ENCODE peak calls at places on chromosomes 1 and 21, in seven cellular contexts. One of them, this sample, is unnamed.

GRCh38 chr1:243917863-243918565 is 68.0 kb upstream of the AKT3 start:
- DNase-seq in neural crest cell: no peak
- DNase-seq in dermis microvascular lymphatic vessel endothelial cell: no peak
- DNase-seq in stimulated activated CD4-positive, alpha-beta T cell treated with anti-CD3 and anti-CD28 coated beads, Interleukin-1b, Interleukin-23, amount 100 ng/mL, for 4 hours: no peak
- DNase-seq in T-helper 2 cell: peak
- DNase-seq in stromal cell of bone marrow: no peak
- DNase-seq in bronchial epithelial cell: peak
- DNase-seq in this sample: no peak

GRCh38 chr1:23449918-23450317 is 25.4 kb upstream of the TCEA3 start:
- DNase-seq in neural crest cell: no peak
- DNase-seq in dermis microvascular lymphatic vessel endothelial cell: no peak
- DNase-seq in stimulated activated CD4-positive, alpha-beta T cell treated with anti-CD3 and anti-CD28 coated beads, Interleukin-1b, Interleukin-23, amount 100 ng/mL, for 4 hours: no peak
- DNase-seq in T-helper 2 cell: no peak
- DNase-seq in stromal cell of bone marrow: no peak
- DNase-seq in bronchial epithelial cell: no peak
- DNase-seq in this sample: no peak

GRCh38 chr1:152645146-152645545 is 18.0 kb upstream of the LCE2D start:
- DNase-seq in neural crest cell: no peak
- DNase-seq in dermis microvascular lymphatic vessel endothelial cell: no peak
- DNase-seq in stimulated activated CD4-positive, alpha-beta T cell treated with anti-CD3 and anti-CD28 coated beads, Interleukin-1b, Interleukin-23, amount 100 ng/mL, for 4 hours: no peak
- DNase-seq in T-helper 2 cell: no peak
- DNase-seq in stromal cell of bone marrow: no peak
- DNase-seq in bronchial epithelial cell: no peak
- DNase-seq in this sample: no peak

GRCh38 chr21:19684328-19684727 is 1280.7 kb upstream of the TMPRSS15 start:
- DNase-seq in neural crest cell: no peak
- DNase-seq in dermis microvascular lymphatic vessel endothelial cell: no peak
- DNase-seq in stimulated activated CD4-positive, alpha-beta T cell treated with anti-CD3 and anti-CD28 coated beads, Interleukin-1b, Interleukin-23, amount 100 ng/mL, for 4 hours: no peak
- DNase-seq in T-helper 2 cell: no peak
- DNase-seq in stromal cell of bone marrow: no peak
- DNase-seq in bronchial epithelial cell: no peak
- DNase-seq in this sample: no peak

GRCh38 chr1:200257235-200257634 is 152.6 kb downstream of the ZNF281 start:
- DNase-seq in neural crest cell: no peak
- DNase-seq in dermis microvascular lymphatic vessel endothelial cell: no peak
- DNase-seq in stimulated activated CD4-positive, alpha-beta T cell treated with anti-CD3 and anti-CD28 coated beads, Interleukin-1b, Interleukin-23, amount 100 ng/mL, for 4 hours: no peak
- DNase-seq in T-helper 2 cell: no peak
- DNase-seq in stromal cell of bone marrow: no peak
- DNase-seq in bronchial epithelial cell: no peak
- DNase-seq in this sample: no peak

GRCh38 chr1:50942334-50942733 is 17.7 kb downstream of the FAF1 start:
- DNase-seq in neural crest cell: no peak
- DNase-seq in dermis microvascular lymphatic vessel endothelial cell: no peak
- DNase-seq in stimulated activated CD4-positive, alpha-beta T cell treated with anti-CD3 and anti-CD28 coated beads, Interleukin-1b, Interleukin-23, amount 100 ng/mL, for 4 hours: no peak
- DNase-seq in T-helper 2 cell: no peak
- DNase-seq in stromal cell of bone marrow: no peak
- DNase-seq in bronchial epithelial cell: no peak
- DNase-seq in this sample: no peak

GRCh38 chr1:48735753-48736152 is 40.9 kb downstream of the BEND5 start:
- DNase-seq in neural crest cell: no peak
- DNase-seq in dermis microvascular lymphatic vessel endothelial cell: no peak
- DNase-seq in stimulated activated CD4-positive, alpha-beta T cell treated with anti-CD3 and anti-CD28 coated beads, Interleukin-1b, Interleukin-23, amount 100 ng/mL, for 4 hours: no peak
- DNase-seq in T-helper 2 cell: no peak
- DNase-seq in stromal cell of bone marrow: no peak
- DNase-seq in bronchial epithelial cell: no peak
- DNase-seq in this sample: no peak

GRCh38 chr1:153805929-153806750 is 30.9 kb downstream of the SLC27A3 start:
- DNase-seq in neural crest cell: no peak
- DNase-seq in dermis microvascular lymphatic vessel endothelial cell: no peak
- DNase-seq in stimulated activated CD4-positive, alpha-beta T cell treated with anti-CD3 and anti-CD28 coated beads, Interleukin-1b, Interleukin-23, amount 100 ng/mL, for 4 hours: no peak
- DNase-seq in T-helper 2 cell: no peak
- DNase-seq in stromal cell of bone marrow: no peak
- DNase-seq in bronchial epithelial cell: no peak
- DNase-seq in this sample: no peak

GRCh38 chr1:109050228-109050995 is 8.5 kb upstream of the WDR47 start:
- DNase-seq in neural crest cell: no peak
- DNase-seq in dermis microvascular lymphatic vessel endothelial cell: no peak
- DNase-seq in stimulated activated CD4-positive, alpha-beta T cell treated with anti-CD3 and anti-CD28 coated beads, Interleukin-1b, Interleukin-23, amount 100 ng/mL, for 4 hours: no peak
- DNase-seq in T-helper 2 cell: no peak
- DNase-seq in stromal cell of bone marrow: no peak
- DNase-seq in bronchial epithelial cell: peak
- DNase-seq in this sample: no peak

GRCh38 chr1:1199141-1199960 is 7.0 kb downstream of the TNFRSF18 start:
- DNase-seq in neural crest cell: no peak
- DNase-seq in dermis microvascular lymphatic vessel endothelial cell: no peak
- DNase-seq in stimulated activated CD4-positive, alpha-beta T cell treated with anti-CD3 and anti-CD28 coated beads, Interleukin-1b, Interleukin-23, amount 100 ng/mL, for 4 hours: no peak
- DNase-seq in T-helper 2 cell: no peak
- DNase-seq in stromal cell of bone marrow: no peak
- DNase-seq in bronchial epithelial cell: no peak
- DNase-seq in this sample: peak

GRCh38 chr1:241837413-241837812 is 10.6 kb upstream of the EXO1 start:
- DNase-seq in neural crest cell: no peak
- DNase-seq in dermis microvascular lymphatic vessel endothelial cell: no peak
- DNase-seq in stimulated activated CD4-positive, alpha-beta T cell treated with anti-CD3 and anti-CD28 coated beads, Interleukin-1b, Interleukin-23, amount 100 ng/mL, for 4 hours: no peak
- DNase-seq in T-helper 2 cell: no peak
- DNase-seq in stromal cell of bone marrow: no peak
- DNase-seq in bronchial epithelial cell: no peak
- DNase-seq in this sample: no peak

GRCh38 chr1:201938440-201939005 is 7.8 kb downstream of the LMOD1 start:
- DNase-seq in neural crest cell: no peak
- DNase-seq in dermis microvascular lymphatic vessel endothelial cell: no peak
- DNase-seq in stimulated activated CD4-positive, alpha-beta T cell treated with anti-CD3 and anti-CD28 coated beads, Interleukin-1b, Interleukin-23, amount 100 ng/mL, for 4 hours: no peak
- DNase-seq in T-helper 2 cell: no peak
- DNase-seq in stromal cell of bone marrow: no peak
- DNase-seq in bronchial epithelial cell: no peak
- DNase-seq in this sample: no peak

GRCh38 chr1:184905601-184906322 is 68.5 kb downstream of the NIBAN1 start:
- DNase-seq in neural crest cell: no peak
- DNase-seq in dermis microvascular lymphatic vessel endothelial cell: no peak
- DNase-seq in stimulated activated CD4-positive, alpha-beta T cell treated with anti-CD3 and anti-CD28 coated beads, Interleukin-1b, Interleukin-23, amount 100 ng/mL, for 4 hours: no peak
- DNase-seq in T-helper 2 cell: no peak
- DNase-seq in stromal cell of bone marrow: no peak
- DNase-seq in bronchial epithelial cell: peak
- DNase-seq in this sample: no peak

GRCh38 chr1:84089470-84090261 is 54.4 kb upstream of the PRKACB start:
- DNase-seq in neural crest cell: no peak
- DNase-seq in dermis microvascular lymphatic vessel endothelial cell: no peak
- DNase-seq in stimulated activated CD4-positive, alpha-beta T cell treated with anti-CD3 and anti-CD28 coated beads, Interleukin-1b, Interleukin-23, amount 100 ng/mL, for 4 hours: no peak
- DNase-seq in T-helper 2 cell: peak
- DNase-seq in stromal cell of bone marrow: no peak
- DNase-seq in bronchial epithelial cell: peak
- DNase-seq in this sample: no peak

GRCh38 chr1:237141471-237141870 is 99.5 kb downstream of the RYR2 start:
- DNase-seq in neural crest cell: no peak
- DNase-seq in dermis microvascular lymphatic vessel endothelial cell: no peak
- DNase-seq in stimulated activated CD4-positive, alpha-beta T cell treated with anti-CD3 and anti-CD28 coated beads, Interleukin-1b, Interleukin-23, amount 100 ng/mL, for 4 hours: no peak
- DNase-seq in T-helper 2 cell: no peak
- DNase-seq in stromal cell of bone marrow: no peak
- DNase-seq in bronchial epithelial cell: no peak
- DNase-seq in this sample: no peak

GRCh38 chr1:30744060-30744756 is 13.4 kb downstream of the LAPTM5 start:
- DNase-seq in neural crest cell: no peak
- DNase-seq in dermis microvascular lymphatic vessel endothelial cell: no peak
- DNase-seq in stimulated activated CD4-positive, alpha-beta T cell treated with anti-CD3 and anti-CD28 coated beads, Interleukin-1b, Interleukin-23, amount 100 ng/mL, for 4 hours: no peak
- DNase-seq in T-helper 2 cell: peak
- DNase-seq in stromal cell of bone marrow: no peak
- DNase-seq in bronchial epithelial cell: peak
- DNase-seq in this sample: no peak

GRCh38 chr1:100360790-100361232 is 8.5 kb downstream of the CDC14A start:
- DNase-seq in neural crest cell: no peak
- DNase-seq in dermis microvascular lymphatic vessel endothelial cell: no peak
- DNase-seq in stimulated activated CD4-positive, alpha-beta T cell treated with anti-CD3 and anti-CD28 coated beads, Interleukin-1b, Interleukin-23, amount 100 ng/mL, for 4 hours: no peak
- DNase-seq in T-helper 2 cell: no peak
- DNase-seq in stromal cell of bone marrow: no peak
- DNase-seq in bronchial epithelial cell: no peak
- DNase-seq in this sample: no peak

GRCh38 chr1:65528104-65528503 is 107.6 kb downstream of the LEPR start:
- DNase-seq in neural crest cell: no peak
- DNase-seq in dermis microvascular lymphatic vessel endothelial cell: no peak
- DNase-seq in stimulated activated CD4-positive, alpha-beta T cell treated with anti-CD3 and anti-CD28 coated beads, Interleukin-1b, Interleukin-23, amount 100 ng/mL, for 4 hours: no peak
- DNase-seq in T-helper 2 cell: no peak
- DNase-seq in stromal cell of bone marrow: no peak
- DNase-seq in bronchial epithelial cell: no peak
- DNase-seq in this sample: no peak

GRCh38 chr1:28296401-28297220 is 32.2 kb upstream of the MED18 start:
- DNase-seq in neural crest cell: peak
- DNase-seq in dermis microvascular lymphatic vessel endothelial cell: no peak
- DNase-seq in stimulated activated CD4-positive, alpha-beta T cell treated with anti-CD3 and anti-CD28 coated beads, Interleukin-1b, Interleukin-23, amount 100 ng/mL, for 4 hours: no peak
- DNase-seq in T-helper 2 cell: no peak
- DNase-seq in stromal cell of bone marrow: no peak
- DNase-seq in bronchial epithelial cell: peak
- DNase-seq in this sample: peak

GRCh38 chr1:76546354-76546933 is 320.8 kb upstream of the ST6GALNAC5 start:
- DNase-seq in neural crest cell: no peak
- DNase-seq in dermis microvascular lymphatic vessel endothelial cell: no peak
- DNase-seq in stimulated activated CD4-positive, alpha-beta T cell treated with anti-CD3 and anti-CD28 coated beads, Interleukin-1b, Interleukin-23, amount 100 ng/mL, for 4 hours: no peak
- DNase-seq in T-helper 2 cell: no peak
- DNase-seq in stromal cell of bone marrow: no peak
- DNase-seq in bronchial epithelial cell: no peak
- DNase-seq in this sample: no peak

GRCh38 chr1:81670286-81670685 is 130.4 kb upstream of the ADGRL2 start:
- DNase-seq in neural crest cell: no peak
- DNase-seq in dermis microvascular lymphatic vessel endothelial cell: no peak
- DNase-seq in stimulated activated CD4-positive, alpha-beta T cell treated with anti-CD3 and anti-CD28 coated beads, Interleukin-1b, Interleukin-23, amount 100 ng/mL, for 4 hours: no peak
- DNase-seq in T-helper 2 cell: no peak
- DNase-seq in stromal cell of bone marrow: peak
- DNase-seq in bronchial epithelial cell: peak
- DNase-seq in this sample: no peak

GRCh38 chr1:207619833-207620572 is 24.9 kb upstream of the CR1L start:
- DNase-seq in neural crest cell: no peak
- DNase-seq in dermis microvascular lymphatic vessel endothelial cell: peak
- DNase-seq in stimulated activated CD4-positive, alpha-beta T cell treated with anti-CD3 and anti-CD28 coated beads, Interleukin-1b, Interleukin-23, amount 100 ng/mL, for 4 hours: peak
- DNase-seq in T-helper 2 cell: peak
- DNase-seq in stromal cell of bone marrow: peak
- DNase-seq in bronchial epithelial cell: peak
- DNase-seq in this sample: peak

GRCh38 chr1:40404670-40405462 is 31.3 kb downstream of the SMAP2 start:
- DNase-seq in neural crest cell: no peak
- DNase-seq in dermis microvascular lymphatic vessel endothelial cell: peak
- DNase-seq in stimulated activated CD4-positive, alpha-beta T cell treated with anti-CD3 and anti-CD28 coated beads, Interleukin-1b, Interleukin-23, amount 100 ng/mL, for 4 hours: no peak
- DNase-seq in T-helper 2 cell: peak
- DNase-seq in stromal cell of bone marrow: peak
- DNase-seq in bronchial epithelial cell: peak
- DNase-seq in this sample: peak

GRCh38 chr1:151540021-151540981 is at the start of gene TUFT1:
- DNase-seq in neural crest cell: peak
- DNase-seq in dermis microvascular lymphatic vessel endothelial cell: peak
- DNase-seq in stimulated activated CD4-positive, alpha-beta T cell treated with anti-CD3 and anti-CD28 coated beads, Interleukin-1b, Interleukin-23, amount 100 ng/mL, for 4 hours: peak
- DNase-seq in T-helper 2 cell: peak
- DNase-seq in stromal cell of bone marrow: peak
- DNase-seq in bronchial epithelial cell: peak
- DNase-seq in this sample: peak

GRCh38 chr1:41740630-41741239 is 178.0 kb downstream of the HIVEP3 start:
- DNase-seq in neural crest cell: no peak
- DNase-seq in dermis microvascular lymphatic vessel endothelial cell: no peak
- DNase-seq in stimulated activated CD4-positive, alpha-beta T cell treated with anti-CD3 and anti-CD28 coated beads, Interleukin-1b, Interleukin-23, amount 100 ng/mL, for 4 hours: no peak
- DNase-seq in T-helper 2 cell: peak
- DNase-seq in stromal cell of bone marrow: no peak
- DNase-seq in bronchial epithelial cell: peak
- DNase-seq in this sample: no peak

GRCh38 chr1:147892731-147893214 is 9.8 kb upstream of the GJA8 start:
- DNase-seq in neural crest cell: no peak
- DNase-seq in dermis microvascular lymphatic vessel endothelial cell: peak
- DNase-seq in stimulated activated CD4-positive, alpha-beta T cell treated with anti-CD3 and anti-CD28 coated beads, Interleukin-1b, Interleukin-23, amount 100 ng/mL, for 4 hours: peak
- DNase-seq in T-helper 2 cell: peak
- DNase-seq in stromal cell of bone marrow: peak
- DNase-seq in bronchial epithelial cell: peak
- DNase-seq in this sample: peak

GRCh38 chr1:205229916-205230700 is 2.4 kb downstream of the TMCC2 start:
- DNase-seq in neural crest cell: no peak
- DNase-seq in dermis microvascular lymphatic vessel endothelial cell: no peak
- DNase-seq in stimulated activated CD4-positive, alpha-beta T cell treated with anti-CD3 and anti-CD28 coated beads, Interleukin-1b, Interleukin-23, amount 100 ng/mL, for 4 hours: no peak
- DNase-seq in T-helper 2 cell: no peak
- DNase-seq in stromal cell of bone marrow: no peak
- DNase-seq in bronchial epithelial cell: peak
- DNase-seq in this sample: no peak

GRCh38 chr1:33735624-33736023 is 128.3 kb upstream of the HMGB4 start:
- DNase-seq in neural crest cell: no peak
- DNase-seq in dermis microvascular lymphatic vessel endothelial cell: no peak
- DNase-seq in stimulated activated CD4-positive, alpha-beta T cell treated with anti-CD3 and anti-CD28 coated beads, Interleukin-1b, Interleukin-23, amount 100 ng/mL, for 4 hours: no peak
- DNase-seq in T-helper 2 cell: no peak
- DNase-seq in stromal cell of bone marrow: no peak
- DNase-seq in bronchial epithelial cell: peak
- DNase-seq in this sample: no peak

GRCh38 chr1:79353224-79353623 is 346.7 kb upstream of the ADGRL4 start:
- DNase-seq in neural crest cell: peak
- DNase-seq in dermis microvascular lymphatic vessel endothelial cell: peak
- DNase-seq in stimulated activated CD4-positive, alpha-beta T cell treated with anti-CD3 and anti-CD28 coated beads, Interleukin-1b, Interleukin-23, amount 100 ng/mL, for 4 hours: no peak
- DNase-seq in T-helper 2 cell: peak
- DNase-seq in stromal cell of bone marrow: peak
- DNase-seq in bronchial epithelial cell: peak
- DNase-seq in this sample: peak

GRCh38 chr1:159179906-159180305 is 8.5 kb downstream of the CADM3 start:
- DNase-seq in neural crest cell: no peak
- DNase-seq in dermis microvascular lymphatic vessel endothelial cell: no peak
- DNase-seq in stimulated activated CD4-positive, alpha-beta T cell treated with anti-CD3 and anti-CD28 coated beads, Interleukin-1b, Interleukin-23, amount 100 ng/mL, for 4 hours: no peak
- DNase-seq in T-helper 2 cell: no peak
- DNase-seq in stromal cell of bone marrow: no peak
- DNase-seq in bronchial epithelial cell: no peak
- DNase-seq in this sample: no peak

GRCh38 chr1:23434260-23434775 is 9.8 kb upstream of the TCEA3 start:
- DNase-seq in neural crest cell: no peak
- DNase-seq in dermis microvascular lymphatic vessel endothelial cell: no peak
- DNase-seq in stimulated activated CD4-positive, alpha-beta T cell treated with anti-CD3 and anti-CD28 coated beads, Interleukin-1b, Interleukin-23, amount 100 ng/mL, for 4 hours: no peak
- DNase-seq in T-helper 2 cell: no peak
- DNase-seq in stromal cell of bone marrow: no peak
- DNase-seq in bronchial epithelial cell: no peak
- DNase-seq in this sample: no peak